ENCODE peak calls at places on chromosomes 3 and 15, in five cellular contexts. One of them, this sample, is unnamed.
A peak's percentile ranks its signal among the peaks of the same experiment; 100 is the strongest.

GRCh38 chr3:29373016-29373690 is 92.3 kb downstream of the RBMS3 start:
- DNase-seq in fibroblast of pulmonary artery: peak; percentile 31
- DNase-seq in amniotic epithelial cell: peak; percentile 82
- DNase-seq in B cell: no peak
- DNase-seq in substantia nigra: no peak
- DNase-seq in this sample: no peak

GRCh38 chr3:170078620-170079281 is 41.0 kb downstream of the GPR160 start:
- DNase-seq in B cell: no peak
- DNase-seq in substantia nigra: no peak
- DNase-seq in fibroblast of pulmonary artery: no peak
- DNase-seq in amniotic epithelial cell: no peak
- DNase-seq in this sample: no peak

GRCh38 chr3:15585111-15585844 is 16.1 kb downstream of the HACL1 start:
- DNase-seq in B cell: no peak
- DNase-seq in fibroblast of pulmonary artery: no peak
- DNase-seq in amniotic epithelial cell: no peak
- DNase-seq in substantia nigra: no peak
- DNase-seq in this sample: no peak

GRCh38 chr15:55789066-55789660 is 46.2 kb upstream of the PRTG start:
- DNase-seq in fibroblast of pulmonary artery: no peak
- DNase-seq in substantia nigra: no peak
- DNase-seq in amniotic epithelial cell: no peak
- DNase-seq in B cell: peak; percentile 13
- DNase-seq in this sample: no peak

GRCh38 chr3:30776186-30776815 is 118.2 kb downstream of the GADL1 start:
- DNase-seq in fibroblast of pulmonary artery: no peak
- DNase-seq in substantia nigra: no peak
- DNase-seq in B cell: no peak
- DNase-seq in amniotic epithelial cell: no peak
- DNase-seq in this sample: no peak

GRCh38 chr15:63833246-63833696 is 477 bp downstream of the HERC1 start:
- DNase-seq in amniotic epithelial cell: peak; percentile 47
- DNase-seq in B cell: no peak
- DNase-seq in substantia nigra: no peak
- DNase-seq in fibroblast of pulmonary artery: peak; percentile 39
- DNase-seq in this sample: no peak

GRCh38 chr15:73387507-73388255 is 18.9 kb upstream of the HCN4 start:
- DNase-seq in substantia nigra: no peak
- DNase-seq in B cell: no peak
- DNase-seq in amniotic epithelial cell: peak; percentile 84
- DNase-seq in fibroblast of pulmonary artery: peak; percentile 75
- DNase-seq in this sample: no peak

GRCh38 chr3:15205934-15206661 is at the start of gene CAPN7:
- DNase-seq in substantia nigra: no peak
- DNase-seq in fibroblast of pulmonary artery: peak; percentile 93
- DNase-seq in B cell: peak; percentile 99
- DNase-seq in amniotic epithelial cell: peak; percentile 88
- DNase-seq in this sample: no peak

GRCh38 chr3:44555753-44556152 is 760 bp downstream of the ZKSCAN7 start:
- DNase-seq in fibroblast of pulmonary artery: no peak
- DNase-seq in amniotic epithelial cell: peak; percentile 27
- DNase-seq in substantia nigra: no peak
- DNase-seq in B cell: peak; percentile 4
- DNase-seq in this sample: no peak

GRCh38 chr3:82130056-82130455 is 368.6 kb upstream of the GBE1 start:
- DNase-seq in substantia nigra: no peak
- DNase-seq in B cell: peak; percentile 32
- DNase-seq in amniotic epithelial cell: no peak
- DNase-seq in fibroblast of pulmonary artery: no peak
- DNase-seq in this sample: no peak

GRCh38 chr3:42663581-42664442 is 10.3 kb downstream of the ZBTB47 start:
- DNase-seq in fibroblast of pulmonary artery: no peak
- DNase-seq in amniotic epithelial cell: no peak
- DNase-seq in substantia nigra: no peak
- DNase-seq in B cell: peak; percentile 69
- DNase-seq in this sample: no peak

GRCh38 chr3:177478170-177478859 is 281.0 kb upstream of the TBL1XR1 start:
- DNase-seq in fibroblast of pulmonary artery: peak; percentile 99
- DNase-seq in amniotic epithelial cell: peak; percentile 100
- DNase-seq in B cell: no peak
- DNase-seq in substantia nigra: no peak
- DNase-seq in this sample: no peak

GRCh38 chr3:32568953-32569352 is 1.7 kb downstream of the DYNC1LI1 start:
- DNase-seq in B cell: no peak
- DNase-seq in substantia nigra: no peak
- DNase-seq in fibroblast of pulmonary artery: no peak
- DNase-seq in amniotic epithelial cell: peak; percentile 18
- DNase-seq in this sample: no peak

GRCh38 chr3:190534986-190535385 is 21.1 kb downstream of the IL1RAP start:
- DNase-seq in fibroblast of pulmonary artery: peak; percentile 42
- DNase-seq in amniotic epithelial cell: peak; percentile 77
- DNase-seq in B cell: no peak
- DNase-seq in substantia nigra: no peak
- DNase-seq in this sample: no peak

GRCh38 chr3:35936571-35936970 is 297.2 kb downstream of the ARPP21 start:
- DNase-seq in B cell: no peak
- DNase-seq in fibroblast of pulmonary artery: peak; percentile 57
- DNase-seq in amniotic epithelial cell: peak; percentile 7
- DNase-seq in substantia nigra: no peak
- DNase-seq in this sample: no peak

GRCh38 chr3:71142440-71143161 is 440.9 kb downstream of the FOXP1 start:
- DNase-seq in substantia nigra: no peak
- DNase-seq in fibroblast of pulmonary artery: no peak
- DNase-seq in amniotic epithelial cell: no peak
- DNase-seq in B cell: peak; percentile 29
- DNase-seq in this sample: peak; percentile 54

GRCh38 chr3:52392216-52392930 is 52.5 kb downstream of the SEMA3G start:
- DNase-seq in substantia nigra: no peak
- DNase-seq in fibroblast of pulmonary artery: no peak
- DNase-seq in B cell: no peak
- DNase-seq in amniotic epithelial cell: no peak
- DNase-seq in this sample: no peak

GRCh38 chr15:31365655-31366127 is 39.1 kb downstream of the KLF13 start:
- DNase-seq in B cell: peak; percentile 80
- DNase-seq in fibroblast of pulmonary artery: peak; percentile 92
- DNase-seq in amniotic epithelial cell: peak; percentile 96
- DNase-seq in substantia nigra: peak; percentile 70
- DNase-seq in this sample: no peak

GRCh38 chr3:5431811-5432378 is 244.4 kb downstream of the EDEM1 start:
- DNase-seq in fibroblast of pulmonary artery: no peak
- DNase-seq in amniotic epithelial cell: no peak
- DNase-seq in B cell: no peak
- DNase-seq in substantia nigra: no peak
- DNase-seq in this sample: no peak

GRCh38 chr3:5277612-5278236 is 90.2 kb downstream of the EDEM1 start:
- DNase-seq in B cell: no peak
- DNase-seq in amniotic epithelial cell: no peak
- DNase-seq in substantia nigra: no peak
- DNase-seq in fibroblast of pulmonary artery: no peak
- DNase-seq in this sample: no peak

GRCh38 chr3:14410501-14411165 is 8.2 kb downstream of the SLC6A6 start:
- DNase-seq in amniotic epithelial cell: peak; percentile 88
- DNase-seq in fibroblast of pulmonary artery: peak; percentile 89
- DNase-seq in B cell: no peak
- DNase-seq in substantia nigra: no peak
- DNase-seq in this sample: no peak

GRCh38 chr3:9911863-9912262 is 5.0 kb upstream of the IL17RC start:
- DNase-seq in amniotic epithelial cell: peak; percentile 36
- DNase-seq in substantia nigra: no peak
- DNase-seq in fibroblast of pulmonary artery: no peak
- DNase-seq in B cell: no peak
- DNase-seq in this sample: no peak

GRCh38 chr3:66812741-66813140 is 185.4 kb upstream of the KBTBD8 start:
- DNase-seq in amniotic epithelial cell: no peak
- DNase-seq in B cell: no peak
- DNase-seq in substantia nigra: no peak
- DNase-seq in fibroblast of pulmonary artery: no peak
- DNase-seq in this sample: no peak

GRCh38 chr3:197205265-197205664 is 93.1 kb downstream of the DLG1 start:
- DNase-seq in amniotic epithelial cell: no peak
- DNase-seq in fibroblast of pulmonary artery: no peak
- DNase-seq in B cell: no peak
- DNase-seq in substantia nigra: no peak
- DNase-seq in this sample: no peak

GRCh38 chr15:30992465-30992864 is 1.0 kb upstream of the MTMR10 start:
- DNase-seq in fibroblast of pulmonary artery: no peak
- DNase-seq in amniotic epithelial cell: no peak
- DNase-seq in substantia nigra: no peak
- DNase-seq in B cell: no peak
- DNase-seq in this sample: no peak

GRCh38 chr15:64507293-64507802 is 47.0 kb downstream of the ZNF609 start:
- DNase-seq in fibroblast of pulmonary artery: peak; percentile 93
- DNase-seq in amniotic epithelial cell: peak; percentile 98
- DNase-seq in B cell: peak; percentile 44
- DNase-seq in substantia nigra: peak; percentile 28
- DNase-seq in this sample: peak; percentile 49

GRCh38 chr15:36598529-36599177 is 19.2 kb downstream of the CDIN1 start:
- DNase-seq in amniotic epithelial cell: no peak
- DNase-seq in B cell: no peak
- DNase-seq in substantia nigra: no peak
- DNase-seq in fibroblast of pulmonary artery: peak; percentile 34
- DNase-seq in this sample: no peak

GRCh38 chr3:57221883-57222282 is 5.6 kb upstream of the APPL1 start:
- DNase-seq in substantia nigra: no peak
- DNase-seq in amniotic epithelial cell: no peak
- DNase-seq in fibroblast of pulmonary artery: peak; percentile 58
- DNase-seq in B cell: no peak
- DNase-seq in this sample: no peak

GRCh38 chr3:141795719-141796435 is 32.7 kb downstream of the GRK7 start:
- DNase-seq in B cell: peak; percentile 20
- DNase-seq in substantia nigra: no peak
- DNase-seq in amniotic epithelial cell: peak; percentile 62
- DNase-seq in fibroblast of pulmonary artery: peak; percentile 16
- DNase-seq in this sample: no peak

GRCh38 chr15:26665950-26666921 is 106.6 kb downstream of the GABRB3 start:
- DNase-seq in fibroblast of pulmonary artery: no peak
- DNase-seq in amniotic epithelial cell: no peak
- DNase-seq in B cell: no peak
- DNase-seq in substantia nigra: no peak
- DNase-seq in this sample: no peak

GRCh38 chr15:70826634-70827033 is 27.3 kb downstream of the LARP6 start:
- DNase-seq in fibroblast of pulmonary artery: peak; percentile 83
- DNase-seq in amniotic epithelial cell: peak; percentile 71
- DNase-seq in B cell: no peak
- DNase-seq in substantia nigra: no peak
- DNase-seq in this sample: no peak

GRCh38 chr15:59294961-59295741 is 77.5 kb downstream of the MYO1E start:
- DNase-seq in fibroblast of pulmonary artery: peak; percentile 83
- DNase-seq in substantia nigra: no peak
- DNase-seq in amniotic epithelial cell: peak; percentile 87
- DNase-seq in B cell: no peak
- DNase-seq in this sample: no peak

GRCh38 chr3:189393598-189393997 is 221.8 kb downstream of the TPRG1 start:
- DNase-seq in fibroblast of pulmonary artery: peak; percentile 26
- DNase-seq in substantia nigra: no peak
- DNase-seq in B cell: no peak
- DNase-seq in amniotic epithelial cell: peak; percentile 56
- DNase-seq in this sample: no peak

GRCh38 chr3:112811917-112812660 is 34.6 kb downstream of the CD200R1L start:
- DNase-seq in fibroblast of pulmonary artery: no peak
- DNase-seq in B cell: no peak
- DNase-seq in substantia nigra: no peak
- DNase-seq in amniotic epithelial cell: no peak
- DNase-seq in this sample: no peak

GRCh38 chr3:62197613-62198012 is 175.7 kb downstream of the FEZF2 start:
- DNase-seq in amniotic epithelial cell: no peak
- DNase-seq in fibroblast of pulmonary artery: no peak
- DNase-seq in B cell: no peak
- DNase-seq in substantia nigra: no peak
- DNase-seq in this sample: no peak

GRCh38 chr3:155179425-155179814 is 99.3 kb downstream of the MME start:
- DNase-seq in B cell: no peak
- DNase-seq in amniotic epithelial cell: no peak
- DNase-seq in substantia nigra: no peak
- DNase-seq in fibroblast of pulmonary artery: no peak
- DNase-seq in this sample: no peak

GRCh38 chr3:109143646-109144045 is 7.1 kb downstream of the C3orf85 start:
- DNase-seq in amniotic epithelial cell: no peak
- DNase-seq in B cell: no peak
- DNase-seq in substantia nigra: no peak
- DNase-seq in fibroblast of pulmonary artery: no peak
- DNase-seq in this sample: no peak

GRCh38 chr15:28912422-28912821 is 26.6 kb downstream of the APBA2 start:
- DNase-seq in B cell: no peak
- DNase-seq in fibroblast of pulmonary artery: peak; percentile 16
- DNase-seq in amniotic epithelial cell: no peak
- DNase-seq in substantia nigra: no peak
- DNase-seq in this sample: no peak

GRCh38 chr15:50256188-50257041 is 9.1 kb downstream of the HDC start:
- DNase-seq in B cell: no peak
- DNase-seq in amniotic epithelial cell: peak; percentile 80
- DNase-seq in substantia nigra: no peak
- DNase-seq in fibroblast of pulmonary artery: peak; percentile 60
- DNase-seq in this sample: no peak

This sample was measured in DMS153.